ENCODE peak calls at places on chromosomes 16 and 17, in nine cellular contexts. S, L, J, R, Q, O, N, D and H are unnamed samples.

GRCh38 chr17:40309031-40309937 is at the start of gene RARA:
- DNase-seq in D (peak; percentile 61), O (no peak), R (peak; percentile 95), L (no peak), N (peak; percentile 63), J (peak; percentile 84), Q (peak; percentile 59), S (peak; percentile 83), H (peak; percentile 90)

GRCh38 chr16:14470788-14471187 is 159.3 kb downstream of the PARN start:
- DNase-seq in D (no peak), J (no peak), L (no peak), O (no peak), R (no peak), Q (no peak), S (no peak), N (no peak), H (no peak)

GRCh38 chr17:68424861-68425260 is 32.4 kb downstream of the WIPI1 start:
- DNase-seq in N (no peak), Q (no peak), O (no peak), D (peak; percentile 41), J (peak; percentile 25), S (peak; percentile 1), R (peak; percentile 66), L (no peak), H (no peak)

GRCh38 chr17:2064980-2065785 is 10.3 kb downstream of the HIC1 start:
- DNase-seq in Q (no peak), L (no peak), S (peak; percentile 74), N (peak; percentile 59), J (peak; percentile 38), D (no peak), O (peak; percentile 79), R (peak; percentile 89), H (peak; percentile 84)

GRCh38 chr16:593406-593805 is 3.5 kb downstream of the RAB40C start:
- DNase-seq in O (no peak), Q (no peak), D (peak; percentile 89), N (no peak), R (no peak), S (no peak), J (peak; percentile 93), L (no peak), H (no peak)

GRCh38 chr16:68948230-68948910 is 105.0 kb downstream of the TANGO6 start:
- DNase-seq in D (no peak), Q (no peak), N (no peak), S (no peak), J (no peak), L (no peak), R (no peak), O (no peak), H (no peak)

GRCh38 chr16:22898874-22899348 is 84.9 kb downstream of the HS3ST2 start:
- DNase-seq in O (peak; percentile 81), J (peak; percentile 76), R (peak; percentile 96), S (peak; percentile 92), D (peak; percentile 65), L (no peak), N (peak; percentile 73), Q (peak; percentile 68), H (peak; percentile 83)

GRCh38 chr17:74199306-74200092 is 4.0 kb upstream of the RPL38 start:
- DNase-seq in R (peak; percentile 79), S (peak; percentile 78), L (peak; percentile 41), J (peak; percentile 75), Q (peak; percentile 51), O (peak; percentile 78), N (peak; percentile 73), D (peak; percentile 52), H (peak; percentile 86)

GRCh38 chr16:27779719-27780161 is 229.8 kb downstream of the KATNIP start:
- DNase-seq in J (peak; percentile 17), N (peak; percentile 33), D (peak; percentile 58), O (no peak), R (peak; percentile 89), L (no peak), Q (no peak), S (peak; percentile 84), H (no peak)

GRCh38 chr16:1357906-1358566 is 6.3 kb downstream of the GNPTG start:
- DNase-seq in L (no peak), Q (no peak), S (no peak), D (no peak), O (no peak), R (no peak), N (peak; percentile 44), J (no peak), H (no peak)

GRCh38 chr17:37256627-37257026 is 119.2 kb upstream of the C17orf78 start:
- DNase-seq in L (no peak), Q (no peak), J (no peak), D (no peak), N (no peak), R (no peak), O (no peak), S (no peak), H (no peak)
- H3K27ac ChIP-seq in L (no peak overlapping the region), Q (no peak overlapping the region), J (no peak overlapping the region), D (no peak overlapping the region), N (no peak overlapping the region), R (peak overlapping the region; percentile 52), O (no peak overlapping the region), S (no peak overlapping the region), H (no peak overlapping the region)

DNA sequence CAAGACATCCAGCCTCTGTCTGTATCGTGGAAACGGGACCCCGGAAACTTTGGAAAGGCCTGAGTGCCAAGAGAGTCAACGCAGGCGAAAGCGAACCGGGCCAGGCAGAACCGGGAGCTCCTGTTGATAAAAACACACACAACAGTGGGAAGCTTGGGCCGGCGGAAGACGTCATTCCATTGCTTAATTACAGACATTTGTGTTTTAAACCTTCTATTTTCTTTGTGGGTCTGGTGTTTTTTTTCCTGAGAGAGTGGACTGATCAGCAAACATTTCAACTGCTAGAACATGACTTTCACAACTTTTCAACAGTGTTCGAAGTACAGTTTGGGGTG is 879 bp upstream of the RNF157 start:
- DNase-seq in Q (no peak), J (peak; percentile 41), O (no peak), S (no peak), R (no peak), L (no peak), N (no peak), D (peak; percentile 46), H (no peak)
- H3K27ac ChIP-seq in Q (peak overlapping the region; percentile 72), J (peak overlapping the region; percentile 61), O (peak overlapping the region; percentile 36), S (no peak overlapping the region), R (no peak overlapping the region), L (peak overlapping the region; percentile 61), N (peak overlapping the region; percentile 84), D (no peak overlapping the region), H (peak overlapping the region; percentile 81)

GRCh38 chr17:38747385-38748328 is 479 bp downstream of the PCGF2 start:
- DNase-seq in R (peak; percentile 55), N (peak; percentile 42), O (peak; percentile 77), Q (peak; percentile 64), S (peak; percentile 80), D (peak; percentile 73), J (peak; percentile 66), L (no peak), H (peak; percentile 56)
- H3K27ac ChIP-seq in R (peak overlapping the region; percentile 97), N (peak overlapping the region; percentile 98), O (peak overlapping the region; percentile 99), Q (peak overlapping the region; percentile 96), S (peak overlapping the region; percentile 42), D (peak overlapping the region; percentile 80), J (peak overlapping the region; percentile 89), L (no peak overlapping the region), H (peak overlapping the region; percentile 90)

DNA sequence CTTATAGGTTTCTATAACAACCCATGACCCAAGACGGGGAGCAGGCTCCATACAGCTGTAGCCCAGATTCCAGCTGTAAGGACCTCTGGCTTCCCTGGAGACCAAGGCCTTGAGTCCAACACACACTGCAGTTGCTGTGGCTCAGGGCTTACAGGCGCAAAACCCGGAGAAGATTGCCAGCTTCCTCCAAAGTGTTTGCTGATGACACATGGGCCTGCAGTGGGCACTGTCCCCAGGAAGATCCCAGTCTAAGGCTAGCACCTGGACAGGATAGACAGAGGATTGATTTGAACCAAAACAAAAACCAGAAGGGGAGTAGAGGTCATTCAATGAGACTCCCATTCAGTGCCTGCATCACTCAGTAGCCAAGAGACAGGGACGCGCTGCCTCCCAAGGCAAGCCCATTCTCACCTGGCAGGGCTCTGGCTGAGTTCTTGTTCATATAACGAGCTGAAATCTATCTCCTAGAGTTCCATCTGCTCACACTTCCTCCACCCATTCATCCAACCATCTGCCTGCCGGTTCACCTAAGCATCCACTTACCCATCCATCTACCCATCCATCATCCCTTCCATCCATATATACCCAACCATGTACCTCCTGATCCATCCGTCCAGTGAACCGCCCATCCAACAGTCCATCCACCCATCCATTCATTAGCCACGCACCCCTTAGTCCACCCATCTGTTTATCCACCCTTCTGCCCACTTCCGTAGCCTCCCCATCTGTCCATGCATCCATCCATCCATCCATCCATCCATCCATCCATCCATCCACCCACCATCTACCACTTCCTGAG is 10.2 kb downstream of the RAB11FIP4 start:
- DNase-seq in O (no peak), J (no peak), R (no peak), D (no peak), N (no peak), Q (no peak), S (no peak), L (no peak), H (no peak)
- H3K27ac ChIP-seq in O (no peak overlapping the region), J (no peak overlapping the region), R (no peak overlapping the region), D (no peak overlapping the region), N (no peak overlapping the region), Q (no peak overlapping the region), S (no peak overlapping the region), L (no peak overlapping the region), H (no peak overlapping the region)

DNA sequence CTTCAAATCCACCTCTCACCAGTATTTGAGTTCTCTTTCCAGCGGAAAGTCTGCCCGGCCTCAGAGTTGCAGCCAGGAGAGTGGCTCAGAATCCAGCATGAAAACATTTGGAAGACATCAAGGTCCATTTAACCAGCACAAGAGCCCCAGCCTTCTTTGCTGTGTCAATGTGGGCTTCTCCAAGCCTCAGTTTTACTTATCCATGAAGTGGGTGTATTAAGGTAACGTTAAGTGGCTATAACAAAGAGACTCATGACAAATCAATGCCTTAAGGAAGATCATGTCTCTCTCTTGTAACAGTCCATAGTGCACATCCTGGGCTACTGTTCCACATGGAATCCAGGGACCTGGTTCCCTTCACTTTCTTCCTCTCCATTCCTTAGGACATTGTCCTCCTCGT is 959 bp upstream of the SPPL2C start:
- DNase-seq in D (no peak), O (no peak), J (no peak), N (no peak), S (no peak), L (no peak), Q (no peak), R (no peak), H (no peak)
- H3K27ac ChIP-seq in D (no peak overlapping the region), O (no peak overlapping the region), J (no peak overlapping the region), N (no peak overlapping the region), S (no peak overlapping the region), L (no peak overlapping the region), Q (no peak overlapping the region), R (no peak overlapping the region), H (no peak overlapping the region)

DNA sequence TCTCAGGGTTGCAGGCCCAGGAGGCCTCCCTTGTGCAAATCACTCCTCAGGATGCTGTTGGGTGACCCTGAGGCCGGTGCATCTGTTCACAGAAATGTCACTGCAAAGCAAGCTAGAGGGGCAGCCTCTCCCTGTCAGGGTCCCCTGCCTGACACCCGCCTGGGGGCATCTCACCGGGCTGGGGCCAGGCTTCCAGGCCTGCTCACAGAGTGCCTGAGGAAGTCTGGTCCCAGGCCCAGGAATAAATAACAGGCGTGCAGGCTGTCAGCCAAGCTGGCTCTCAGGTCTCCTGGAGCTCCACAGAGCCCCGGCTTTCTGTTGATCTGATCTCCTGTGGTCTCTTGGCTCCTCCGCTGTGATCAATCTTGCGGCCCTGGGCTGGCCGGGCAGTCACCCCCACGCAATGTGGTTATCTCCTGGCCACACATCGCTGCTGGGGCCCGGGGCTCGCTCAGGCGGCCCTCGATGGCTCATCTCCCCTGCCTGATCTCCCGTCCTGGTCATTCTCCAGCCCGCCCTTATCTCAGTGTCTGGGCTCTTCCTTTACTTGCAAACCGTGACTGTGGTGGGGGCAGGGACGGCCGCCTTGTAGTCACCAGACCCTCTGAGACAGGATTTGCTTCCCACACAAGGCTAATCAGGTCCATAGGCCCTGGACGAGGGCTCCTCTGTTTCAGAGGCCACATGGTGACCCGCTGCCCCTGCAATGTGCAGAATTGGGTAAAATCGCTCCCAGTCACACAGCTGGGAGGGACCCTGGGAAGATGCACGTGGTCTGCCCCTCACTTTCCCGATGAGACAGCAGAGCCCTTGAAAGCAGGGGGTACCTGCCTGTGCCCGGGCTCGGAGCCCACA is 231.2 kb upstream of the GSE1 start:
- DNase-seq in N (no peak), D (no peak), J (no peak), L (no peak), S (no peak), R (no peak), O (no peak), Q (no peak), H (peak; percentile 46)
- H3K27ac ChIP-seq in N (no peak overlapping the region), D (peak overlapping the region; percentile 8), J (no peak overlapping the region), L (no peak overlapping the region), S (peak overlapping the region; percentile 1), R (peak overlapping the region; percentile 32), O (no peak overlapping the region), Q (no peak overlapping the region), H (peak overlapping the region; percentile 79)